ENCODE peak calls at places on chromosomes 16 and 17, in six cellular contexts. N is heart left ventricle; D is effector memory CD4-positive, alpha-beta T cell; J is SK-N-MC; I is transverse colon; O is Peyer's patch. Z is an unnamed sample.

GRCh38 chr16:2212362-2213324 is 2.0 kb upstream of the BRICD5 start:
- DNase-seq in J (no peak), N (peak), O (no peak), I (no peak), D (no peak), Z (no peak)

GRCh38 chr17:56891751-56892150 is 22.1 kb downstream of the TRIM25 start:
- DNase-seq in D (peak), O (no peak), N (no peak), I (peak), J (no peak), Z (no peak)

GRCh38 chr17:75267403-75268232 is 3.4 kb downstream of the MIF4GD start:
- DNase-seq in I (peak), N (no peak), J (no peak), O (peak), D (no peak), Z (no peak)

GRCh38 chr16:52191533-52192134 is 355.3 kb downstream of the TOX3 start:
- DNase-seq in D (peak), N (peak), I (peak), J (peak), O (peak), Z (peak)

GRCh38 chr17:83062818-83063671 is 16.4 kb upstream of the METRNL start:
- DNase-seq in J (no peak), N (no peak), D (no peak), I (peak), O (peak), Z (no peak)

GRCh38 chr16:80824623-80825364 is 20.4 kb upstream of the CDYL2 start:
- DNase-seq in J (no peak), O (no peak), D (peak), N (no peak), I (peak), Z (peak)

GRCh38 chr17:82350182-82351030 is 8.6 kb upstream of the TEX19 start:
- DNase-seq in I (peak), N (no peak), D (no peak), J (no peak), O (no peak), Z (no peak)

GRCh38 chr16:11233727-11234376 is 22.2 kb downstream of the SOCS1 start:
- DNase-seq in D (no peak), I (peak), J (no peak), O (no peak), N (no peak), Z (no peak)

GRCh38 chr17:2591040-2591640 is 2.3 kb upstream of the PAFAH1B1 start:
- DNase-seq in N (no peak), J (no peak), D (no peak), I (no peak), O (no peak), Z (no peak)

GRCh38 chr16:74734361-74735161 is 33.9 kb upstream of the MLKL start:
- DNase-seq in D (no peak), N (no peak), O (no peak), I (no peak), J (no peak), Z (no peak)

GRCh38 chr16:51674615-51675014 is 523.5 kb upstream of the SALL1 start:
- DNase-seq in J (no peak), O (no peak), D (no peak), I (no peak), N (no peak), Z (no peak)

GRCh38 chr17:81037026-81037782 is 2.3 kb downstream of the BAIAP2 start:
- DNase-seq in J (no peak), O (no peak), D (no peak), I (no peak), N (peak), Z (no peak)

GRCh38 chr16:89598199-89598598 is 15.2 kb upstream of the DPEP1 start:
- DNase-seq in I (no peak), O (no peak), N (no peak), D (no peak), J (no peak), Z (no peak)

GRCh38 chr17:49952209-49952911 is 16.6 kb upstream of the DLX4 start:
- DNase-seq in I (peak), O (peak), N (peak), J (no peak), D (peak), Z (peak)

GRCh38 chr17:27475070-27475673 is 18.9 kb downstream of the KSR1 start:
- DNase-seq in O (no peak), I (no peak), D (no peak), J (no peak), N (no peak), Z (no peak)

GRCh38 chr17:65495255-65496060 is 66.0 kb downstream of the AXIN2 start:
- DNase-seq in I (peak), D (no peak), O (peak), N (no peak), J (no peak), Z (no peak)

GRCh38 chr16:49280022-49280741 is 1.5 kb downstream of the CBLN1 start:
- DNase-seq in I (no peak), N (peak), O (no peak), J (no peak), D (no peak), Z (no peak)

GRCh38 chr17:76082326-76083251 is 3.6 kb downstream of the ZACN start:
- DNase-seq in I (no peak), N (no peak), J (no peak), D (no peak), O (no peak), Z (no peak)

GRCh38 chr16:55876854-55877253 is 1.7 kb upstream of the CES5A start:
- DNase-seq in I (no peak), N (no peak), J (no peak), O (no peak), D (no peak), Z (no peak)

GRCh38 chr17:60716766-60717165 is 39.1 kb downstream of the BCAS3 start:
- DNase-seq in J (no peak), D (no peak), O (no peak), I (no peak), N (no peak), Z (no peak)

GRCh38 chr16:14309001-14309886 is 238.1 kb downstream of the MRTFB start:
- DNase-seq in I (no peak), O (no peak), J (no peak), N (no peak), D (no peak), Z (peak)

GRCh38 chr17:40372031-40372430 is 7.5 kb upstream of the GJD3 start:
- DNase-seq in D (no peak), J (no peak), I (no peak), N (no peak), O (no peak), Z (no peak)

DNA sequence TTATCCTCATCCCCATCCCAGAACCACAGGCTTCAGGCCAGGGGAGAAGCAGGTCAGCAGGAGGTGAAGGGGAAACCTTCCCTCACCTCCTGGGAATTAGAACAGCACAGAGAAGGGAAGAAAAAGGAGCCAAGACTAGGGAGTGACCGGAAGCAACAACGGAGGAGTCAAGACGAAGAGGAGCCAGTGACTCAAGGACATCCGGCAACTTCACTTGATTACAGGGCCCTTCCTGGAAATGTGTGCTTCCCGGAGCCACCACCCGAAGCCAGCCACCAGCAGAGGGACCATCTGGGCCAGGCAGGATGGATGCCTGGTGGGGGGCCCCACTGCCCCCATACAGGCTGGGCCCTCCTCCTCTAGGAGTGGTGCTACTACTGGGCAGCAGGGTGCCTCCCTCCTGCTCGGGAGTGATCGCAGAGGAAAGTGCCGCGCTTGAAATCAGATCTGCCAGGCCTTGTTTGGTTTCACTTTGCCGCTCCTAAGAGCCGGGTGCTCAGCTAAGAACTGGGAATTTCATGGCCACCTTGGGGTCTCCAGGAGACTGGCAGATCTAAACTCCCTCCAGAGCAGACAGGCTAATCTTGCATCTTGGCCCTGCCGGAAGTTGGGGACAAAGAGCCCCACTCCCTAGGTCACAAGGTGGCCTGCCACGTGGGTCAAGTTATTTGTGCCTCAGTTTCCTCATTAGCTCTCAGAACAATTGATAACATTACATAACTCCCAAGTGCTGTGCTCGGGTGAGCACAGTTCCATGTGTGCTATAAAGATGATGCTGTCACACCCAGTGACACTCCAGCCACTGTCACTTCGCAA is 6.6 kb downstream of the CDC42EP4 start:
- DNase-seq in N (peak), D (no peak), I (peak), O (peak), J (no peak), Z (peak)
- H3K27ac ChIP-seq in N (peak), D (no peak), I (peak), O (peak), J (no peak), Z (peak)

DNA sequence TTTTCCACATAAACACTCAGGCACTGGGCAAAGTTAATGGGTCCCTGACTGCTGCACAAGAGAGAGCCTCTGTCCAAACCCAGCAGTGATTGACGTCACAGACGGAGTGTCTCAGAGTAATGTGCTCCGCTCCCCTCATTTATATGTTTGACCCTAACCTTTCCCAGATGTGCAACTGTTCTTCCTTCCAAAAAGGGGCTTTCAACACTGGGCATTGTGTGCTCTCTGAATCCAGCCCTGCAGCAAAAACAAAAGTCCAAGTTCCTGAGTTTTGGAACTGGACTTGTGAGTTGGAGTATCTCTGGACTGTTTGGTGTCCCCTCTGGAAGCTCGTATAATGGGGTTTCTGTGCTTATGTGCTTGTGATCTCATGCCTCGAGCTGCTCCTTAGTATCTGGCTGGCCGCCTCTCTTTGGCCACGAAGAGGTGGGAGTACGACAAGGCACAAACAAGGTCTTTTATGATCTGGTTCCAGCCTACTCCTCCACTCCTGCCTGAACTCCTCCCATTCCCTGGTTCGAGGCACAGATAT is 76.4 kb upstream of the SMIM36 start:
- DNase-seq in O (no peak), J (no peak), N (no peak), D (no peak), I (no peak), Z (no peak)
- H3K27ac ChIP-seq in O (no peak), J (no peak), N (peak), D (no peak), I (peak), Z (no peak)

DNA sequence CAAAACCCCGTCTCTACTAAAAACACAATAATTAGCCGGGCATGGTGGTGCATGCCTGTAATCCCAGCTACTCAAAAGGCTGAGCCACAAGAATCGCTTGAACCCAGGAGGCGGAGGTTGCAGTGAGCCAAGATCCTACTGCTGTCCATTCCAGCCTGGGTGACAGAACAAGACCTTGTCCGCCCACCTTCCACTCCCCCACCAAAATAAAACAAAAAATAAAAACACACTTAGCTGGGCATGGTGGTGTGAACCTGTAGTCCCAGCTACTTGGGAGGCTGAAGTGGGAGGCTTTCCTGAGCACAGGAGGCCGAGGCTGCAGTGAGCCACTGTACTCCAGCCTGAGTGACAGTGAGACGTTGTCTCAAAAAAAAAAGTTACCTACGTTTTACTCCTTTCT is 3.2 kb downstream of the PPM1E start:
- DNase-seq in D (no peak), O (no peak), J (no peak), N (no peak), I (no peak), Z (no peak)
- H3K27ac ChIP-seq in D (no peak), O (no peak), J (no peak), N (no peak), I (no peak), Z (no peak)

GRCh38 chr16:64974381-64974780 is 147.5 kb downstream of the CDH11 start:
- DNase-seq in N (no peak), I (no peak), O (no peak), D (no peak), J (no peak), Z (no peak)
- H3K27ac ChIP-seq in N (no peak), I (no peak), O (no peak), D (no peak), J (no peak), Z (no peak)

GRCh38 chr17:70558821-70559220 is 389.5 kb downstream of the KCNJ2 start:
- DNase-seq in O (no peak), D (no peak), I (no peak), N (no peak), J (no peak), Z (no peak)
- H3K27ac ChIP-seq in O (no peak), D (no peak), I (no peak), N (no peak), J (no peak), Z (no peak)

GRCh38 chr17:62948370-62948769 is 17.7 kb upstream of the TANC2 start:
- DNase-seq in N (no peak), J (no peak), D (no peak), I (no peak), O (no peak), Z (no peak)
- H3K27ac ChIP-seq in N (no peak), J (no peak), D (no peak), I (no peak), O (no peak), Z (no peak)

GRCh38 chr16:3364774-3365427 is 9.2 kb downstream of the OR2C1 start:
- DNase-seq in I (peak), J (no peak), N (peak), O (peak), D (peak), Z (peak)
- H3K27ac ChIP-seq in I (peak), J (no peak), N (peak), O (peak), D (peak), Z (peak)

GRCh38 chr16:82585675-82586074 is 41.1 kb upstream of the CDH13 start:
- DNase-seq in N (no peak), I (no peak), O (no peak), J (no peak), D (no peak), Z (peak)
- H3K27ac ChIP-seq in N (no peak), I (no peak), O (no peak), J (no peak), D (no peak), Z (no peak)

Z was measured in foreskin keratinocyte.